ENCODE peak calls at places on chromosomes 7 and 10, in six cellular contexts. One of them, this sample, is unnamed.

GRCh38 chr10:123744226-123744536 is 78.0 kb downstream of the GPR26 start:
- DNase-seq in naive thymus-derived CD4-positive, alpha-beta T cell: no peak
- DNase-seq in heart left ventricle: no peak
- DNase-seq in stimulated activated CD8-positive, alpha-beta memory T cell treated with anti-CD3 and anti-CD28 coated beads, Interleukin-2, amount 100 ng/mL, for 48 hours: no peak
- DNase-seq in AG04449: no peak
- DNase-seq in activated T-cell treated with anti-CD3 and anti-CD28 coated beads, Interleukin-2, amount 50 U/mL, for 4 hours: no peak
- DNase-seq in this sample: no peak

GRCh38 chr10:30172096-30172495 is 112.7 kb upstream of the JCAD start:
- DNase-seq in AG04449: no peak
- DNase-seq in activated T-cell treated with anti-CD3 and anti-CD28 coated beads, Interleukin-2, amount 50 U/mL, for 4 hours: no peak
- DNase-seq in stimulated activated CD8-positive, alpha-beta memory T cell treated with anti-CD3 and anti-CD28 coated beads, Interleukin-2, amount 100 ng/mL, for 48 hours: no peak
- DNase-seq in naive thymus-derived CD4-positive, alpha-beta T cell: no peak
- DNase-seq in heart left ventricle: no peak
- DNase-seq in this sample: no peak

GRCh38 chr7:102874166-102874829 is 38.5 kb upstream of the LRRC17 start:
- DNase-seq in heart left ventricle: no peak
- DNase-seq in activated T-cell treated with anti-CD3 and anti-CD28 coated beads, Interleukin-2, amount 50 U/mL, for 4 hours: no peak
- DNase-seq in stimulated activated CD8-positive, alpha-beta memory T cell treated with anti-CD3 and anti-CD28 coated beads, Interleukin-2, amount 100 ng/mL, for 48 hours: no peak
- DNase-seq in naive thymus-derived CD4-positive, alpha-beta T cell: no peak
- DNase-seq in AG04449: peak
- DNase-seq in this sample: no peak

GRCh38 chr10:100623541-100623940 is 87.8 kb downstream of the HIF1AN start:
- DNase-seq in stimulated activated CD8-positive, alpha-beta memory T cell treated with anti-CD3 and anti-CD28 coated beads, Interleukin-2, amount 100 ng/mL, for 48 hours: no peak
- DNase-seq in AG04449: no peak
- DNase-seq in heart left ventricle: no peak
- DNase-seq in naive thymus-derived CD4-positive, alpha-beta T cell: no peak
- DNase-seq in activated T-cell treated with anti-CD3 and anti-CD28 coated beads, Interleukin-2, amount 50 U/mL, for 4 hours: no peak
- DNase-seq in this sample: no peak

GRCh38 chr10:16585103-16585502 is 63.4 kb upstream of the C1QL3 start:
- DNase-seq in heart left ventricle: no peak
- DNase-seq in activated T-cell treated with anti-CD3 and anti-CD28 coated beads, Interleukin-2, amount 50 U/mL, for 4 hours: no peak
- DNase-seq in AG04449: no peak
- DNase-seq in stimulated activated CD8-positive, alpha-beta memory T cell treated with anti-CD3 and anti-CD28 coated beads, Interleukin-2, amount 100 ng/mL, for 48 hours: no peak
- DNase-seq in naive thymus-derived CD4-positive, alpha-beta T cell: no peak
- DNase-seq in this sample: no peak

GRCh38 chr10:119595715-119596515 is 849 bp downstream of the TIAL1 start:
- DNase-seq in AG04449: no peak
- DNase-seq in naive thymus-derived CD4-positive, alpha-beta T cell: peak
- DNase-seq in activated T-cell treated with anti-CD3 and anti-CD28 coated beads, Interleukin-2, amount 50 U/mL, for 4 hours: peak
- DNase-seq in heart left ventricle: peak
- DNase-seq in stimulated activated CD8-positive, alpha-beta memory T cell treated with anti-CD3 and anti-CD28 coated beads, Interleukin-2, amount 100 ng/mL, for 48 hours: peak
- DNase-seq in this sample: peak

GRCh38 chr7:37916673-37917660 is at the start of gene SFRP4:
- DNase-seq in naive thymus-derived CD4-positive, alpha-beta T cell: no peak
- DNase-seq in stimulated activated CD8-positive, alpha-beta memory T cell treated with anti-CD3 and anti-CD28 coated beads, Interleukin-2, amount 100 ng/mL, for 48 hours: no peak
- DNase-seq in activated T-cell treated with anti-CD3 and anti-CD28 coated beads, Interleukin-2, amount 50 U/mL, for 4 hours: no peak
- DNase-seq in heart left ventricle: peak
- DNase-seq in AG04449: no peak
- DNase-seq in this sample: peak

GRCh38 chr7:156105337-156106106 is 293.3 kb upstream of the SHH start:
- DNase-seq in stimulated activated CD8-positive, alpha-beta memory T cell treated with anti-CD3 and anti-CD28 coated beads, Interleukin-2, amount 100 ng/mL, for 48 hours: no peak
- DNase-seq in heart left ventricle: no peak
- DNase-seq in naive thymus-derived CD4-positive, alpha-beta T cell: no peak
- DNase-seq in AG04449: no peak
- DNase-seq in activated T-cell treated with anti-CD3 and anti-CD28 coated beads, Interleukin-2, amount 50 U/mL, for 4 hours: no peak
- DNase-seq in this sample: no peak

GRCh38 chr7:35906191-35906908 is 105.5 kb downstream of the SEPTIN7 start:
- DNase-seq in stimulated activated CD8-positive, alpha-beta memory T cell treated with anti-CD3 and anti-CD28 coated beads, Interleukin-2, amount 100 ng/mL, for 48 hours: peak
- DNase-seq in heart left ventricle: peak
- DNase-seq in naive thymus-derived CD4-positive, alpha-beta T cell: peak
- DNase-seq in AG04449: peak
- DNase-seq in activated T-cell treated with anti-CD3 and anti-CD28 coated beads, Interleukin-2, amount 50 U/mL, for 4 hours: peak
- DNase-seq in this sample: peak

GRCh38 chr10:132397671-132398565 is 918 bp downstream of the PWWP2B start:
- DNase-seq in heart left ventricle: no peak
- DNase-seq in stimulated activated CD8-positive, alpha-beta memory T cell treated with anti-CD3 and anti-CD28 coated beads, Interleukin-2, amount 100 ng/mL, for 48 hours: no peak
- DNase-seq in AG04449: no peak
- DNase-seq in naive thymus-derived CD4-positive, alpha-beta T cell: peak
- DNase-seq in activated T-cell treated with anti-CD3 and anti-CD28 coated beads, Interleukin-2, amount 50 U/mL, for 4 hours: peak
- DNase-seq in this sample: peak

GRCh38 chr7:28984219-28984618 is 26.1 kb upstream of the TRIL start:
- DNase-seq in activated T-cell treated with anti-CD3 and anti-CD28 coated beads, Interleukin-2, amount 50 U/mL, for 4 hours: no peak
- DNase-seq in naive thymus-derived CD4-positive, alpha-beta T cell: no peak
- DNase-seq in AG04449: no peak
- DNase-seq in heart left ventricle: no peak
- DNase-seq in stimulated activated CD8-positive, alpha-beta memory T cell treated with anti-CD3 and anti-CD28 coated beads, Interleukin-2, amount 100 ng/mL, for 48 hours: no peak
- DNase-seq in this sample: no peak